ENCODE peak calls at places on chromosome 21, in eight cellular contexts. F is HT-29; Q is mucosa of gallbladder; P is activated T-helper 1 cell treated with anti-CD3 and anti-CD28 coated beads, Interleukin-2, amount 50 U/mL, for 16 hours; E is NCI-H446 treated with DMSO at 0.1 percent for 48 hours; A is left lung; N is suprapubic skin; C is MM.1S. S is an unnamed sample.
A peak's percentile ranks its signal among the peaks of the same experiment; 100 is the strongest.

GRCh38 chr21:30612132-30612531 is 1.6 kb downstream of the KRTAP6-1 start:
- DNase-seq in F (no peak), Q (no peak), P (no peak), E (no peak), A (no peak), N (no peak), C (peak; percentile 53), S (no peak)

GRCh38 chr21:26659181-26659580 is 86.1 kb upstream of the CYYR1 start:
- DNase-seq in F (no peak), Q (no peak), P (no peak), E (no peak), A (no peak), N (no peak), C (no peak), S (no peak)

GRCh38 chr21:37421306-37421705 is 54.7 kb downstream of the DYRK1A start:
- DNase-seq in F (no peak), Q (no peak), P (no peak), E (no peak), A (no peak), N (no peak), C (no peak), S (no peak)

GRCh38 chr21:30072496-30072895 is 94.1 kb downstream of the CLDN17 start:
- DNase-seq in F (peak; percentile 30), Q (peak; percentile 12), P (no peak), E (no peak), A (no peak), N (no peak), C (peak; percentile 29), S (no peak)

GRCh38 chr21:17793675-17794123 is 25.5 kb downstream of the C21orf91 start:
- DNase-seq in F (no peak), Q (no peak), P (no peak), E (no peak), A (no peak), N (no peak), C (peak; percentile 78), S (no peak)

GRCh38 chr21:42652527-42653491 is 612 bp upstream of the PDE9A start:
- DNase-seq in F (peak; percentile 69), Q (peak; percentile 75), P (no peak), E (peak; percentile 74), A (peak; percentile 78), N (no peak), C (no peak), S (peak; percentile 62)

GRCh38 chr21:17002628-17003027 is 510.2 kb upstream of the CXADR start:
- DNase-seq in F (no peak), Q (no peak), P (no peak), E (no peak), A (no peak), N (no peak), C (no peak), S (no peak)

GRCh38 chr21:42262826-42263225 is 43.9 kb downstream of the ABCG1 start:
- DNase-seq in F (peak; percentile 22), Q (peak; percentile 77), P (no peak), E (no peak), A (peak; percentile 75), N (no peak), C (no peak), S (no peak)

GRCh38 chr21:21101911-21102310 is 103.7 kb downstream of the NCAM2 start:
- DNase-seq in F (peak; percentile 10), Q (no peak), P (no peak), E (peak; percentile 75), A (no peak), N (no peak), C (peak; percentile 46), S (peak; percentile 20)

S was measured in NCI-H1694.